ENCODE peak calls at places on chromosome 21, in seven cellular contexts. Z is dorsolateral prefrontal cortex; R is substantia nigra; H is SJSA1; Y is activated naive CD4-positive, alpha-beta T cell treated with anti-CD3 and anti-CD28 coated beads, Interleukin-2, amount 50 U/mL, for 16 hours; U is stimulated activated CD8-positive, alpha-beta memory T cell treated with anti-CD3 and anti-CD28 coated beads, Interleukin-2, amount 100 ng/mL, for 48 hours; B is MM.1S. O is an unnamed sample.

GRCh38 chr21:29258626-29259335 is 39.9 kb upstream of the BACH1 start:
- DNase-seq in Z (no peak), Y (no peak), R (no peak), U (no peak), B (no peak), H (peak; percentile 55), O (no peak)

GRCh38 chr21:35150562-35151226 is 101.6 kb upstream of the RUNX1 start:
- DNase-seq in H (no peak), Z (no peak), R (no peak), U (no peak), Y (no peak), B (no peak), O (no peak)

GRCh38 chr21:34511154-34511553 is 856 bp downstream of the KCNE1 start:
- DNase-seq in B (no peak), U (no peak), Y (no peak), H (no peak), Z (no peak), R (no peak), O (peak; percentile 62)

GRCh38 chr21:42839271-42840231 is 39.8 kb downstream of the WDR4 start:
- DNase-seq in Y (no peak), R (no peak), B (no peak), Z (no peak), H (no peak), U (no peak), O (peak; percentile 6)

GRCh38 chr21:30336596-30336995 is 898 bp downstream of the KRTAP27-1 start:
- DNase-seq in Y (no peak), H (no peak), R (no peak), B (no peak), U (no peak), Z (no peak), O (no peak)

GRCh38 chr21:25080161-25080560 is 527.1 kb downstream of the MRPL39 start:
- DNase-seq in U (no peak), R (no peak), H (no peak), Y (no peak), B (no peak), Z (no peak), O (no peak)

GRCh38 chr21:36852864-36853263 is 113.6 kb downstream of the HLCS start:
- DNase-seq in H (no peak), Z (no peak), B (no peak), U (no peak), R (no peak), Y (no peak), O (no peak)

GRCh38 chr21:41226853-41227252 is 58.9 kb downstream of the BACE2 start:
- DNase-seq in R (no peak), B (no peak), H (no peak), Y (no peak), Z (no peak), U (no peak), O (no peak)

GRCh38 chr21:33230518-33231324 is 983 bp downstream of the IFNAR2 start:
- DNase-seq in R (peak; percentile 41), H (peak; percentile 59), U (peak; percentile 23), Z (peak; percentile 39), Y (peak; percentile 40), B (peak; percentile 66), O (peak; percentile 68)